ENCODE peak calls at places on chromosomes 1 and 21, in five cellular contexts. One of them, this sample, is unnamed.

GRCh38 chr1:168643152-168643551 is 66.7 kb downstream of the XCL1 start:
- DNase-seq in mesothelial cell of epicardium: no peak
- DNase-seq in endothelial cell: no peak
- DNase-seq in tibial nerve: no peak
- DNase-seq in heart right ventricle: no peak
- DNase-seq in this sample: peak; percentile 91

GRCh38 chr21:39523398-39523797 is 71.6 kb downstream of the SH3BGR start:
- DNase-seq in mesothelial cell of epicardium: no peak
- DNase-seq in endothelial cell: no peak
- DNase-seq in tibial nerve: no peak
- DNase-seq in heart right ventricle: no peak
- DNase-seq in this sample: no peak

GRCh38 chr1:192100686-192101468 is 57.4 kb upstream of the RGS18 start:
- DNase-seq in mesothelial cell of epicardium: no peak
- DNase-seq in endothelial cell: no peak
- DNase-seq in tibial nerve: no peak
- DNase-seq in heart right ventricle: no peak
- DNase-seq in this sample: no peak

GRCh38 chr1:44819594-44820327 is 11.4 kb downstream of the BTBD19 start:
- DNase-seq in mesothelial cell of epicardium: no peak
- DNase-seq in endothelial cell: peak; percentile 69
- DNase-seq in tibial nerve: peak; percentile 72
- DNase-seq in heart right ventricle: peak; percentile 79
- DNase-seq in this sample: peak; percentile 97

GRCh38 chr1:241336335-241336734 is 20.7 kb downstream of the RGS7 start:
- DNase-seq in mesothelial cell of epicardium: no peak
- DNase-seq in endothelial cell: no peak
- DNase-seq in tibial nerve: no peak
- DNase-seq in heart right ventricle: no peak
- DNase-seq in this sample: peak; percentile 42

GRCh38 chr1:152440635-152441471 is 26.8 kb upstream of the CRNN start:
- DNase-seq in mesothelial cell of epicardium: no peak
- DNase-seq in endothelial cell: peak; percentile 77
- DNase-seq in tibial nerve: peak; percentile 65
- DNase-seq in heart right ventricle: peak; percentile 55
- DNase-seq in this sample: peak; percentile 63

GRCh38 chr1:228372183-228373003 is 34.2 kb downstream of the TRIM11 start:
- DNase-seq in mesothelial cell of epicardium: peak; percentile 14
- DNase-seq in endothelial cell: no peak
- DNase-seq in tibial nerve: no peak
- DNase-seq in heart right ventricle: peak; percentile 48
- DNase-seq in this sample: no peak

GRCh38 chr21:46021978-46022544 is 40.5 kb downstream of the COL6A1 start:
- DNase-seq in mesothelial cell of epicardium: no peak
- DNase-seq in endothelial cell: no peak
- DNase-seq in tibial nerve: peak; percentile 44
- DNase-seq in heart right ventricle: peak; percentile 63
- DNase-seq in this sample: no peak

GRCh38 chr1:15885269-15885668 is 37.8 kb downstream of the SPEN start:
- DNase-seq in mesothelial cell of epicardium: no peak
- DNase-seq in endothelial cell: no peak
- DNase-seq in tibial nerve: no peak
- DNase-seq in heart right ventricle: no peak
- DNase-seq in this sample: no peak

GRCh38 chr21:29349702-29350101 is 51.0 kb downstream of the BACH1 start:
- DNase-seq in mesothelial cell of epicardium: no peak
- DNase-seq in endothelial cell: no peak
- DNase-seq in tibial nerve: no peak
- DNase-seq in heart right ventricle: no peak
- DNase-seq in this sample: no peak

GRCh38 chr21:41956926-41957729 is 3.3 kb upstream of the C2CD2 start:
- DNase-seq in mesothelial cell of epicardium: no peak
- DNase-seq in endothelial cell: no peak
- DNase-seq in tibial nerve: no peak
- DNase-seq in heart right ventricle: no peak
- DNase-seq in this sample: peak; percentile 74

GRCh38 chr1:54989473-54989872 is 9.0 kb downstream of the TMEM61 start:
- DNase-seq in mesothelial cell of epicardium: no peak
- DNase-seq in endothelial cell: no peak
- DNase-seq in tibial nerve: no peak
- DNase-seq in heart right ventricle: no peak
- DNase-seq in this sample: no peak

GRCh38 chr1:100752806-100753205 is 33.3 kb downstream of the VCAM1 start:
- DNase-seq in mesothelial cell of epicardium: no peak
- DNase-seq in endothelial cell: no peak
- DNase-seq in tibial nerve: no peak
- DNase-seq in heart right ventricle: no peak
- DNase-seq in this sample: no peak

GRCh38 chr21:31611445-31611844 is 48.0 kb upstream of the SOD1 start:
- DNase-seq in mesothelial cell of epicardium: no peak
- DNase-seq in endothelial cell: no peak
- DNase-seq in tibial nerve: no peak
- DNase-seq in heart right ventricle: no peak
- DNase-seq in this sample: no peak

GRCh38 chr1:244969355-244970235 is 105.3 kb upstream of the HNRNPU start:
- DNase-seq in mesothelial cell of epicardium: peak; percentile 52
- DNase-seq in endothelial cell: peak; percentile 67
- DNase-seq in tibial nerve: peak; percentile 71
- DNase-seq in heart right ventricle: peak; percentile 82
- DNase-seq in this sample: peak; percentile 92

GRCh38 chr1:184950209-184950608 is 24.1 kb downstream of the NIBAN1 start:
- DNase-seq in mesothelial cell of epicardium: no peak
- DNase-seq in endothelial cell: no peak
- DNase-seq in tibial nerve: no peak
- DNase-seq in heart right ventricle: no peak
- DNase-seq in this sample: no peak

GRCh38 chr1:117828206-117828605 is 101.2 kb downstream of the GDAP2 start:
- DNase-seq in mesothelial cell of epicardium: no peak
- DNase-seq in endothelial cell: no peak
- DNase-seq in tibial nerve: peak; percentile 33
- DNase-seq in heart right ventricle: peak; percentile 64
- DNase-seq in this sample: peak; percentile 87
- TF ChIP-seq CTCF in mesothelial cell of epicardium: no peak
- TF ChIP-seq CTCF in endothelial cell: no peak
- TF ChIP-seq CTCF in tibial nerve: no peak
- TF ChIP-seq CTCF in heart right ventricle: no peak
- TF ChIP-seq CTCF in this sample: no peak

DNA sequence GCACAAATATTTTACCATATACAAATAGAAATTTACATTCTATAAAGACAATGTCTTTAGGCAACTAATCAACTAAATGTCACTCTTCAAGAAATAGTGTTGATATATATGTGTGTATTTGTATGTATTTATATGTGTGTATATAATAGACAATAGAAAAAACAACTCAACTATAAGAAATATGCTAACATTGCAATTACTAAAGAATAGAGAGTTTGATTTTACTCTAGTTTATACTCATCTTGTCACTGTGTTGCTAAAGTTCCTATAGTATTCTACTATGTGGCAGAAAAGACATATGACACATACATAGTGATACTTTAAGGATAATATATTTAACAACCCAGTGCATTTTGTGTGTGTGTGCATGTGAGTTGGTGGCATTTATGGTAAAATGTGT is 1728.3 kb downstream of the PLA2G4A start:
- DNase-seq in mesothelial cell of epicardium: no peak
- DNase-seq in endothelial cell: no peak
- DNase-seq in tibial nerve: no peak
- DNase-seq in heart right ventricle: no peak
- DNase-seq in this sample: no peak
- TF ChIP-seq CTCF in mesothelial cell of epicardium: no peak
- TF ChIP-seq CTCF in endothelial cell: no peak
- TF ChIP-seq CTCF in tibial nerve: no peak
- TF ChIP-seq CTCF in heart right ventricle: no peak
- TF ChIP-seq CTCF in this sample: no peak

GRCh38 chr21:38236232-38236631 is 20.6 kb upstream of the KCNJ15 start:
- DNase-seq in mesothelial cell of epicardium: no peak
- DNase-seq in endothelial cell: no peak
- DNase-seq in tibial nerve: no peak
- DNase-seq in heart right ventricle: no peak
- DNase-seq in this sample: peak; percentile 48
- TF ChIP-seq CTCF in mesothelial cell of epicardium: no peak
- TF ChIP-seq CTCF in endothelial cell: no peak
- TF ChIP-seq CTCF in tibial nerve: no peak
- TF ChIP-seq CTCF in heart right ventricle: no peak
- TF ChIP-seq CTCF in this sample: peak; percentile 30

GRCh38 chr1:29126198-29126597 is 2.5 kb upstream of the TMEM200B start:
- DNase-seq in mesothelial cell of epicardium: no peak
- DNase-seq in endothelial cell: no peak
- DNase-seq in tibial nerve: no peak
- DNase-seq in heart right ventricle: no peak
- DNase-seq in this sample: no peak

GRCh38 chr1:29123871-29124365 is at the start of gene TMEM200B:
- DNase-seq in mesothelial cell of epicardium: no peak
- DNase-seq in endothelial cell: peak; percentile 22
- DNase-seq in tibial nerve: no peak
- DNase-seq in heart right ventricle: peak; percentile 34
- DNase-seq in this sample: peak; percentile 5

GRCh38 chr1:29125237-29125641 is 1.5 kb upstream of the TMEM200B start:
- DNase-seq in mesothelial cell of epicardium: no peak
- DNase-seq in endothelial cell: no peak
- DNase-seq in tibial nerve: no peak
- DNase-seq in heart right ventricle: no peak
- DNase-seq in this sample: no peak

GRCh38 chr1:29122987-29123870 is 474 bp downstream of the TMEM200B start:
- DNase-seq in mesothelial cell of epicardium: peak; percentile 21
- DNase-seq in endothelial cell: peak; percentile 49
- DNase-seq in tibial nerve: no peak
- DNase-seq in heart right ventricle: peak; percentile 40
- DNase-seq in this sample: peak; percentile 8

DNA sequence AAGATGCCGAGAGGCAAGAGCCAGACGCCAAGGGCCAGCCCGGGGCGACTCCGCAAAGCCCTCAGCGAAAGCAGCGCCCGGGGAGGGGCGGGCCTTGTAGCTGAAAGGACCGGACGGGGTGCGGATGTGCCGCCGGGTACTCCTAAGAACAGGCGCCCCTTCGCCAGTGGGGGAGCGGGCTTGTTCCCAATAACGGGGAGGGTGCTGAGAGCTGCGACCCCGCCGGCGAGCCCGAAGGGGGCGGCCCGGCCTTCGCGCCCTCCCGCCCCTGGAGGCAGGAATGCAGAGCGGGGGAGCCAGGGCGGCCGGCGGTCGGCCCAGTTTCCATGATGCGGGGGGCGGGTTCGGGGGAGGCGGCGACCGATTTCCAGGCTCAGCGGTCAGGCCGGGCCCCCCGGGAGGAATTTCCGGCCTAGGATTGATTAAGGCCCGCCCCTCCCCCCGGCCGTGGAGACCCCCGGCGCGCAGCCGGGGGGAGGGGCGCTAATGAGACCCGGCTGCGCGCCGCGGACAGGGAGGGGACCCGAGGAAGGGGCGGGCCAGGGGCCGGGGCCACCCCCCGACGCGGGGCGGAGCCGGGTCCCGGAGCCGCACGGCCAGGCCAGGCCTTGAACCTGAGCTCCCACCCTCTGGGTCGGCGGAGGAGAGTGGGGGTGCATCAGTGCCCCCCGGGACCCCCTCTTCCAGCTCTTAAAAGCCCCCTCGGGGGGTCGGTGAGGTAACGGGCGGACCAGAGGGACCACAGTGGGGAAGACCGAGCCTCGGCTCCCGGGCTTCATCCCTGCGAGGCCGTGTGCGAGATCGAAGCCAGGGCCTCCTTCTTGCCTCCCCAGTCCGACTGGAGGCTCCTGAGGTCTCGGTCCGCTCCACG is 898 bp upstream of the TMEM200B start:
- DNase-seq in mesothelial cell of epicardium: peak; percentile 86
- DNase-seq in endothelial cell: peak; percentile 77
- DNase-seq in tibial nerve: peak; percentile 82
- DNase-seq in heart right ventricle: peak; percentile 83
- DNase-seq in this sample: peak; percentile 88
- TF ChIP-seq CTCF in mesothelial cell of epicardium: peak; percentile 90
- TF ChIP-seq CTCF in endothelial cell: peak; percentile 73
- TF ChIP-seq CTCF in tibial nerve: peak; percentile 80
- TF ChIP-seq CTCF in heart right ventricle: peak; percentile 54
- TF ChIP-seq CTCF in this sample: peak; percentile 57

DNA sequence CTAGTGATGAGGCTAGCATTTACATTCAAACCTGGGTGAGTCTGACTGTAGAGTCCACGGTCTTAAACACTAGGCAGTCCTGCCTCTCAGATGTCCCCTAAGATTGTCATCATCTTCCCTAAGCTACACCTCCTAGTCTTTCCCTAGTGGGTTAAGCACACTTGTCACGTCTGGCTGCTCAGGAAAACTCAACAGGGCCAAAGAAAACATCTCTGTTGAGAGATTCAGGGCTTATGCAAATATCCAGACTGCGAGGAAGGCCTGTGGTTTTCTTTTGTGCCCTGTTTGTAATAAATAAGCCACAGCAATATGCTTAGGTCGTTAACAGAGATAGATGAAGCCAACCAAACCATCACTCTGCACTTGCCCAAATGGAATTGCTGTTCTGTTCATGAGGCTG is 472.5 kb upstream of the DEPDC1 start:
- DNase-seq in mesothelial cell of epicardium: no peak
- DNase-seq in endothelial cell: no peak
- DNase-seq in tibial nerve: no peak
- DNase-seq in heart right ventricle: no peak
- DNase-seq in this sample: peak; percentile 55
- TF ChIP-seq CTCF in mesothelial cell of epicardium: no peak
- TF ChIP-seq CTCF in endothelial cell: no peak
- TF ChIP-seq CTCF in tibial nerve: no peak
- TF ChIP-seq CTCF in heart right ventricle: no peak
- TF ChIP-seq CTCF in this sample: no peak

GRCh38 chr1:10745383-10745782 is 51.1 kb downstream of the CASZ1 start:
- DNase-seq in mesothelial cell of epicardium: no peak
- DNase-seq in endothelial cell: no peak
- DNase-seq in tibial nerve: no peak
- DNase-seq in heart right ventricle: no peak
- DNase-seq in this sample: no peak

GRCh38 chr1:10745886-10746455 is 50.5 kb downstream of the CASZ1 start:
- DNase-seq in mesothelial cell of epicardium: no peak
- DNase-seq in endothelial cell: no peak
- DNase-seq in tibial nerve: no peak
- DNase-seq in heart right ventricle: no peak
- DNase-seq in this sample: no peak

GRCh38 chr1:10741696-10742095 is 54.8 kb downstream of the CASZ1 start:
- DNase-seq in mesothelial cell of epicardium: no peak
- DNase-seq in endothelial cell: no peak
- DNase-seq in tibial nerve: no peak
- DNase-seq in heart right ventricle: no peak
- DNase-seq in this sample: no peak

GRCh38 chr1:10744044-10744443 is 52.4 kb downstream of the CASZ1 start:
- DNase-seq in mesothelial cell of epicardium: no peak
- DNase-seq in endothelial cell: no peak
- DNase-seq in tibial nerve: no peak
- DNase-seq in heart right ventricle: no peak
- DNase-seq in this sample: no peak

GRCh38 chr1:10744654-10745238 is 51.7 kb downstream of the CASZ1 start:
- DNase-seq in mesothelial cell of epicardium: no peak
- DNase-seq in endothelial cell: no peak
- DNase-seq in tibial nerve: no peak
- DNase-seq in heart right ventricle: no peak
- DNase-seq in this sample: no peak
- TF ChIP-seq CTCF in mesothelial cell of epicardium: no peak
- TF ChIP-seq CTCF in endothelial cell: no peak
- TF ChIP-seq CTCF in tibial nerve: no peak
- TF ChIP-seq CTCF in heart right ventricle: no peak
- TF ChIP-seq CTCF in this sample: no peak

This sample was measured in astrocyte of the spinal cord.